ENCODE peak calls at places on chromosomes 11 and 22, in eight cellular contexts. Q is germinal center; Z is pancreas; K is chondrocyte; G is psoas muscle; H is activated CD8-positive, alpha-beta T cell treated with anti-CD3 and anti-CD28 coated beads for 36 hours; C is HCT116; F is Caco-2. X is an unnamed sample.

GRCh38 chr11:3121416-3121815 is 43.7 kb downstream of the OSBPL5 start:
- DNase-seq in H (no peak), G (no peak), F (no peak), K (no peak), C (no peak), Z (no peak), Q (no peak), X (no peak)

GRCh38 chr11:9037046-9037780 is 33.4 kb upstream of the NRIP3 start:
- DNase-seq in F (no peak), Z (no peak), K (no peak), H (no peak), C (no peak), Q (no peak), G (no peak), X (no peak)

GRCh38 chr11:2799881-2800654 is 85.5 kb downstream of the CDKN1C start:
- DNase-seq in Q (no peak), K (no peak), F (no peak), H (no peak), Z (peak), C (no peak), G (peak), X (no peak)

GRCh38 chr11:80297808-80298460 is 857.1 kb upstream of the TENM4 start:
- DNase-seq in K (no peak), Z (no peak), C (no peak), Q (no peak), F (no peak), G (no peak), H (no peak), X (no peak)

GRCh38 chr22:28711820-28712777 is 29.5 kb downstream of the CHEK2 start:
- DNase-seq in Q (no peak), Z (no peak), C (no peak), K (no peak), H (no peak), F (peak), G (no peak), X (no peak)

GRCh38 chr11:1202154-1202775 is 20.6 kb upstream of the MUC5B start:
- DNase-seq in F (no peak), Z (peak), G (peak), K (peak), H (peak), Q (no peak), C (no peak), X (peak)

GRCh38 chr11:57375490-57375889 is 5.5 kb downstream of the PRG3 start:
- DNase-seq in H (no peak), Z (no peak), C (no peak), F (no peak), G (no peak), K (no peak), Q (no peak), X (no peak)

GRCh38 chr22:45581549-45582080 is 78.9 kb downstream of the FBLN1 start:
- DNase-seq in F (no peak), Z (no peak), Q (no peak), H (no peak), K (peak), C (no peak), G (no peak), X (no peak)

GRCh38 chr11:43576834-43577521 is 103.6 kb upstream of the HSD17B12 start:
- DNase-seq in Q (peak), H (peak), K (no peak), C (peak), Z (no peak), F (peak), G (no peak), X (peak)

X was measured in activated CD4-positive, alpha-beta memory T cell treated with anti-CD3 and anti-CD28 coated beads for 36 hours.